ENCODE peak calls at places on chromosomes 2 and 18, in four cellular contexts. M is tibial nerve, W is fibroblast of lung, C is adrenal gland. B is an unnamed sample. For H3K9me3, the result is how much of the 10 kb centered on the place peaks cover.

GRCh38 chr18:45253973-45254372 is 361.3 kb upstream of the SLC14A2 start:
- DNase-seq in M (no peak), W (no peak), C (no peak), B (no peak)

GRCh38 chr2:130762031-130762909 is 6.9 kb downstream of the AMER3 start:
- DNase-seq in M (no peak), W (no peak), C (no peak), B (no peak)

GRCh38 chr2:40844353-40845277 is 392.7 kb upstream of the SLC8A1 start:
- DNase-seq in M (no peak), W (peak), C (no peak), B (no peak)

GRCh38 chr18:10398571-10398970 is 55.9 kb upstream of the APCDD1 start:
- DNase-seq in M (no peak), W (no peak), C (no peak), B (no peak)

GRCh38 chr18:43060020-43060419 is 55.5 kb downstream of the RIT2 start:
- DNase-seq in M (no peak), W (peak), C (no peak), B (no peak)

GRCh38 chr18:31498450-31499156 is 626 bp downstream of the DSG2 start:
- DNase-seq in M (no peak), W (no peak), C (no peak), B (no peak)

GRCh38 chr18:12597775-12598174 is 60.1 kb downstream of the SPIRE1 start:
- DNase-seq in M (no peak), W (peak), C (no peak), B (no peak)

GRCh38 chr18:58998421-58999203 is 133.9 kb downstream of the ZNF532 start:
- DNase-seq in M (peak), W (peak), C (no peak), B (no peak)

GRCh38 chr18:52700757-52701156 is 360.8 kb downstream of the DCC start:
- DNase-seq in M (no peak), W (no peak), C (no peak), B (no peak)

GRCh38 chr2:160091381-160091780 is 29.0 kb upstream of the PLA2R1 start:
- DNase-seq in M (no peak), W (peak), C (no peak), B (no peak)

GRCh38 chr2:181949047-181949446 is 36.6 kb upstream of the PPP1R1C start:
- DNase-seq in M (no peak), W (no peak), C (no peak), B (no peak)

GRCh38 chr2:47339745-47340541 is 63.0 kb upstream of the MSH2 start:
- DNase-seq in M (no peak), W (no peak), C (no peak), B (no peak)

GRCh38 chr2:150143087-150143536 is 344.4 kb downstream of the RND3 start:
- DNase-seq in M (no peak), W (peak), C (no peak), B (no peak)

GRCh38 chr2:57333221-57333620 is 713.4 kb upstream of the VRK2 start:
- DNase-seq in M (no peak), W (peak), C (no peak), B (no peak)

GRCh38 chr2:196284901-196285589 is 113.7 kb upstream of the STK17B start:
- DNase-seq in M (no peak), W (no peak), C (no peak), B (no peak)

GRCh38 chr2:191678437-191679110 is 638 bp downstream of the NABP1 start:
- DNase-seq in M (peak), W (no peak), C (peak), B (peak)

GRCh38 chr2:129253461-129253812 is 726.0 kb upstream of the RAB6C start:
- DNase-seq in M (no peak), W (no peak), C (no peak), B (no peak)

GRCh38 chr18:50266248-50266704 is at the start of gene CFAP53:
- DNase-seq in M (peak), W (peak), C (peak), B (peak)

GRCh38 chr2:170265321-170265720 is 87.4 kb downstream of the MYO3B start:
- DNase-seq in M (no peak), W (no peak), C (no peak), B (no peak)
- H3K9me3 ChIP-seq in M (under half), W (under half), C (under half), B (under half)

DNA sequence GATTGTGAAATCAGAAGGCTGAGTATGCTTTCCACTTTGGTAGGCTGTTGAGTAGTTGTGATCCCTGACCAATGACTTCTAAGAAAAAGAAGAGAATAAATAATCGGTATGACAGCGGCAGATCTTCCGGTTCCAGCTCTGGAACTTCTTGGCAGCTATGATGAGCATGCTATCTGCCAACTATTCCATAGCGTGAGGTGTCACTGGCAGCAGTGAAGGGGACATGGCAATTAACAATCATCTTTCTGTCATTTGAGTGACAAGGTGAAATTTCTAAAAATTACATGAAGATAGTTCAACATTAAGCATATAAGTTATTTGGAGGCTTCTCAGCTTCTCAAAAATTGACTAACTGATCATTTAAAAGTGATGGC is 140.1 kb upstream of the NETO1 start:
- DNase-seq in M (no peak), W (no peak), C (no peak), B (no peak)
- H3K9me3 ChIP-seq in M (under half), W (under half), C (under half), B (under half)

DNA sequence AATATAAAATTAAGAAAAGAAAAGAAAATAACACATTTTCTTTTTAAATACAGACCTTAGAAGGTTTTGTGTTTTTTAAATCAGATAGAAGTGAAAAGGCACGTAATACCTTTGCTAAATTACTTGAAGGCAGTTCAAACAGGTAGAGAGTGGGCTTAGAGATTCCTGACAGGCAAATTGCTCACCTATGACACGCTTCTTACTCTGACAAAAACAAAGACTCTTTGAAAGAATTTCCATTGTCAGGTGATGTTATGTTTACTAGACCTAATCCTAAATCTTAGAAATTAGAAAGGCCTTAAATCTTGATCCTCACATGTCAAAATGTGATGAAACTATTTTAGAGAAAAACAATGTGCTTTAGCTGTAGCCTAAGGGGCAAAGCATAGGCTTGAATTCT is 522.9 kb downstream of the SOX11 start:
- DNase-seq in M (no peak), W (no peak), C (no peak), B (no peak)
- H3K9me3 ChIP-seq in M (under half), W (under half), C (under half), B (under half)

DNA sequence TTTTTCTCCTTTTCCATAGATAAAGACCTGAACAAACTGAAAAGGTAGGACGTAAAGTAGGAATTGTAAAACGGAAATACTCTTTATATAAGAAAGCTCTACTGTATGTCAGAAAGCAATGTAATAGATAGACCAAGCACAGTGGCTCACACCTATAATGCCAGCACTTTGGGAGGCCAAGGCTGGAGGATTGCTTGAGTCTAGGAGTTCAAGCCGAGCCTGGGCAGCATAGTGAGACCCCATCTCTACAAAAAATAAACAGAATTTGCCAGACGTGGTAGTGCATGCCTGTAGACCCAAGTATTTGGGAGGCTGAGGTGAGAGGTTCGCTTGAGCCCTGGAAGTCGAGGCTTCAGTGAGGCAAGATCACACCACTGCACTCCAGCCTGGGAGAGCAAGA is 7.6 kb downstream of the ZNF397 start:
- DNase-seq in M (no peak), W (no peak), C (no peak), B (no peak)
- H3K9me3 ChIP-seq in M (under half), W (under half), C (under half), B (under half)

GRCh38 chr2:38981670-38982357 is 92.1 kb downstream of the ARHGEF33 start:
- DNase-seq in M (no peak), W (no peak), C (no peak), B (no peak)
- H3K9me3 ChIP-seq in M (under half), W (under half), C (under half), B (under half)

GRCh38 chr18:78517328-78517727 is 462.3 kb upstream of the SALL3 start:
- DNase-seq in M (no peak), W (no peak), C (no peak), B (no peak)
- H3K9me3 ChIP-seq in M (under half), W (under half), C (under half), B (under half)

B was measured in T-helper 17 cell.